ENCODE peak calls at places on chromosomes 7 and 10, in ten cellular contexts. F is left colon; O is HCT116; C is activated CD8-positive, alpha-beta T cell treated with anti-CD3 and anti-CD28 coated beads for 36 hours; L is T-helper 17 cell; J is naive B cell; X is CD8-positive, alpha-beta T cell; D is DND-41; U is activated naive CD8-positive, alpha-beta T cell treated with anti-CD3 and anti-CD28 coated beads, Interleukin-2, amount 50 U/mL, for 24 hours; W is RWPE2. I is an unnamed sample.

GRCh38 chr7:30931161-30931926 is 19.7 kb downstream of the AQP1 start:
- ATAC-seq in F (no peak), O (no peak), C (no peak), L (no peak), J (no peak), X (no peak), D (no peak), U (no peak), W (no peak), I (peak; percentile 33)

GRCh38 chr10:16804123-16804522 is 13.1 kb downstream of the RSU1 start:
- ATAC-seq in F (no peak), O (no peak), C (no peak), L (no peak), J (no peak), X (no peak), D (no peak), U (no peak), W (no peak), I (no peak)

GRCh38 chr10:68992721-68993440 is 4.3 kb downstream of the KIFBP start:
- ATAC-seq in F (no peak), O (no peak), C (no peak), L (no peak), J (no peak), X (no peak), D (no peak), U (no peak), W (no peak), I (peak; percentile 28)

GRCh38 chr10:19730071-19730470 is 86.2 kb upstream of the PLXDC2 start:
- ATAC-seq in F (no peak), O (no peak), C (no peak), L (no peak), J (no peak), X (no peak), D (no peak), U (peak; percentile 28), W (peak; percentile 29), I (peak; percentile 96)

GRCh38 chr10:71309919-71310318 is 9.1 kb upstream of the SLC29A3 start:
- ATAC-seq in F (no peak), O (no peak), C (no peak), L (no peak), J (peak; percentile 53), X (no peak), D (no peak), U (no peak), W (no peak), I (no peak)

GRCh38 chr10:107747851-107748250 is 583.3 kb upstream of the SORCS1 start:
- ATAC-seq in F (no peak), O (no peak), C (no peak), L (no peak), J (no peak), X (no peak), D (no peak), U (no peak), W (peak; percentile 42), I (no peak)

GRCh38 chr7:37330775-37331174 is 117.9 kb downstream of the ELMO1 start:
- ATAC-seq in F (no peak), O (no peak), C (no peak), L (no peak), J (no peak), X (no peak), D (no peak), U (no peak), W (no peak), I (no peak)

GRCh38 chr10:117412469-117413005 is 37.3 kb upstream of the PDZD8 start:
- ATAC-seq in F (no peak), O (no peak), C (no peak), L (no peak), J (no peak), X (no peak), D (no peak), U (no peak), W (no peak), I (no peak)

GRCh38 chr10:31368724-31369123 is 49.7 kb downstream of the ZEB1 start:
- ATAC-seq in F (no peak), O (no peak), C (no peak), L (no peak), J (no peak), X (no peak), D (no peak), U (no peak), W (no peak), I (no peak)

GRCh38 chr10:29610876-29611647 is 23.7 kb downstream of the SVIL start:
- ATAC-seq in F (no peak), O (no peak), C (no peak), L (no peak), J (no peak), X (no peak), D (no peak), U (no peak), W (no peak), I (no peak)

GRCh38 chr7:33258561-33258960 is 129.2 kb downstream of the BBS9 start:
- ATAC-seq in F (no peak), O (no peak), C (no peak), L (no peak), J (no peak), X (no peak), D (no peak), U (no peak), W (no peak), I (peak; percentile 48)